ENCODE peak calls at places on chromosomes 2 and 18, in six cellular contexts. One of them, this sample, is unnamed.

GRCh38 chr2:11329759-11330158 is 14.7 kb downstream of the ROCK2 start:
- DNase-seq in uterus: no peak
- DNase-seq in left ventricle myocardium inferior: no peak
- DNase-seq in fibroblast of villous mesenchyme: peak
- DNase-seq in prostate gland: no peak
- DNase-seq in AG10803: peak
- DNase-seq in this sample: no peak

GRCh38 chr2:161170917-161171594 is 10.8 kb downstream of the TANK start:
- DNase-seq in AG10803: peak
- DNase-seq in fibroblast of villous mesenchyme: peak
- DNase-seq in prostate gland: no peak
- DNase-seq in uterus: no peak
- DNase-seq in left ventricle myocardium inferior: no peak
- DNase-seq in this sample: no peak

GRCh38 chr2:143263045-143263625 is 133.9 kb downstream of the ARHGAP15 start:
- DNase-seq in fibroblast of villous mesenchyme: no peak
- DNase-seq in prostate gland: no peak
- DNase-seq in uterus: no peak
- DNase-seq in AG10803: no peak
- DNase-seq in left ventricle myocardium inferior: no peak
- DNase-seq in this sample: no peak

GRCh38 chr2:19488009-19488691 is 129.7 kb upstream of the OSR1 start:
- DNase-seq in prostate gland: no peak
- DNase-seq in AG10803: peak
- DNase-seq in left ventricle myocardium inferior: no peak
- DNase-seq in uterus: no peak
- DNase-seq in fibroblast of villous mesenchyme: peak
- DNase-seq in this sample: no peak

GRCh38 chr2:167438206-167438605 is 549.9 kb downstream of the XIRP2 start:
- DNase-seq in AG10803: no peak
- DNase-seq in prostate gland: no peak
- DNase-seq in fibroblast of villous mesenchyme: peak
- DNase-seq in uterus: no peak
- DNase-seq in left ventricle myocardium inferior: no peak
- DNase-seq in this sample: no peak

GRCh38 chr2:157596992-157597681 is 31.5 kb downstream of the ACVR1C start:
- DNase-seq in AG10803: peak
- DNase-seq in uterus: no peak
- DNase-seq in fibroblast of villous mesenchyme: no peak
- DNase-seq in left ventricle myocardium inferior: peak
- DNase-seq in prostate gland: no peak
- DNase-seq in this sample: no peak

GRCh38 chr2:148899638-148900318 is 24.8 kb downstream of the KIF5C start:
- DNase-seq in left ventricle myocardium inferior: no peak
- DNase-seq in AG10803: no peak
- DNase-seq in fibroblast of villous mesenchyme: no peak
- DNase-seq in uterus: no peak
- DNase-seq in prostate gland: no peak
- DNase-seq in this sample: no peak

GRCh38 chr2:218959141-218959731 is at the start of gene CDK5R2:
- DNase-seq in left ventricle myocardium inferior: peak
- DNase-seq in fibroblast of villous mesenchyme: peak
- DNase-seq in prostate gland: peak
- DNase-seq in AG10803: peak
- DNase-seq in uterus: peak
- DNase-seq in this sample: no peak

GRCh38 chr18:36094431-36094830 is 27.1 kb upstream of the RPRD1A start:
- DNase-seq in fibroblast of villous mesenchyme: no peak
- DNase-seq in prostate gland: peak
- DNase-seq in AG10803: no peak
- DNase-seq in uterus: no peak
- DNase-seq in left ventricle myocardium inferior: no peak
- DNase-seq in this sample: no peak

GRCh38 chr18:48481092-48481491 is 57.7 kb upstream of the CTIF start:
- DNase-seq in AG10803: no peak
- DNase-seq in fibroblast of villous mesenchyme: no peak
- DNase-seq in uterus: no peak
- DNase-seq in prostate gland: no peak
- DNase-seq in left ventricle myocardium inferior: no peak
- DNase-seq in this sample: no peak

GRCh38 chr18:69162649-69163048 is 238.0 kb upstream of the DOK6 start:
- DNase-seq in AG10803: no peak
- DNase-seq in prostate gland: no peak
- DNase-seq in left ventricle myocardium inferior: no peak
- DNase-seq in fibroblast of villous mesenchyme: no peak
- DNase-seq in uterus: no peak
- DNase-seq in this sample: no peak

GRCh38 chr2:217127744-217128143 is 267.9 kb upstream of the TNP1 start:
- DNase-seq in uterus: no peak
- DNase-seq in AG10803: peak
- DNase-seq in left ventricle myocardium inferior: no peak
- DNase-seq in fibroblast of villous mesenchyme: no peak
- DNase-seq in prostate gland: no peak
- DNase-seq in this sample: no peak

GRCh38 chr18:45688834-45689233 is 35.1 kb upstream of the SLC14A1 start:
- DNase-seq in uterus: no peak
- DNase-seq in prostate gland: no peak
- DNase-seq in left ventricle myocardium inferior: no peak
- DNase-seq in AG10803: no peak
- DNase-seq in fibroblast of villous mesenchyme: no peak
- DNase-seq in this sample: no peak

GRCh38 chr18:10420561-10421352 is 33.7 kb upstream of the APCDD1 start:
- DNase-seq in prostate gland: no peak
- DNase-seq in fibroblast of villous mesenchyme: peak
- DNase-seq in left ventricle myocardium inferior: no peak
- DNase-seq in AG10803: peak
- DNase-seq in uterus: no peak
- DNase-seq in this sample: no peak

GRCh38 chr18:51196811-51197660 is 445 bp downstream of the MEX3C start:
- DNase-seq in left ventricle myocardium inferior: peak
- DNase-seq in AG10803: peak
- DNase-seq in uterus: peak
- DNase-seq in fibroblast of villous mesenchyme: peak
- DNase-seq in prostate gland: peak
- DNase-seq in this sample: peak

GRCh38 chr2:148901142-148901541 is 26.1 kb downstream of the KIF5C start:
- DNase-seq in uterus: no peak
- DNase-seq in AG10803: no peak
- DNase-seq in fibroblast of villous mesenchyme: no peak
- DNase-seq in left ventricle myocardium inferior: no peak
- DNase-seq in prostate gland: no peak
- DNase-seq in this sample: no peak

GRCh38 chr2:173271825-173272224 is 82.8 kb upstream of the CDCA7 start:
- DNase-seq in left ventricle myocardium inferior: no peak
- DNase-seq in prostate gland: no peak
- DNase-seq in uterus: no peak
- DNase-seq in AG10803: no peak
- DNase-seq in fibroblast of villous mesenchyme: no peak
- DNase-seq in this sample: no peak

GRCh38 chr2:96962567-96963203 is 23.7 kb downstream of the FAM178B start:
- DNase-seq in uterus: no peak
- DNase-seq in fibroblast of villous mesenchyme: no peak
- DNase-seq in AG10803: no peak
- DNase-seq in left ventricle myocardium inferior: no peak
- DNase-seq in prostate gland: no peak
- DNase-seq in this sample: no peak

GRCh38 chr2:84717302-84717701 is 163.6 kb downstream of the TRABD2A start:
- DNase-seq in prostate gland: no peak
- DNase-seq in left ventricle myocardium inferior: no peak
- DNase-seq in AG10803: no peak
- DNase-seq in uterus: no peak
- DNase-seq in fibroblast of villous mesenchyme: no peak
- DNase-seq in this sample: no peak

GRCh38 chr2:173706936-173707335 is 258.2 kb downstream of the SP3 start:
- DNase-seq in left ventricle myocardium inferior: no peak
- DNase-seq in fibroblast of villous mesenchyme: no peak
- DNase-seq in uterus: no peak
- DNase-seq in prostate gland: no peak
- DNase-seq in AG10803: no peak
- DNase-seq in this sample: no peak

GRCh38 chr2:109702250-109702985 is 88.3 kb downstream of the SOWAHC start:
- DNase-seq in fibroblast of villous mesenchyme: no peak
- DNase-seq in AG10803: peak
- DNase-seq in left ventricle myocardium inferior: no peak
- DNase-seq in prostate gland: no peak
- DNase-seq in uterus: no peak
- DNase-seq in this sample: no peak

GRCh38 chr18:32373995-32374394 is 96.7 kb downstream of the GAREM1 start:
- DNase-seq in AG10803: no peak
- DNase-seq in uterus: no peak
- DNase-seq in fibroblast of villous mesenchyme: peak
- DNase-seq in prostate gland: no peak
- DNase-seq in left ventricle myocardium inferior: no peak
- DNase-seq in this sample: no peak

GRCh38 chr18:32372047-32372380 is 98.7 kb downstream of the GAREM1 start:
- DNase-seq in uterus: no peak
- DNase-seq in left ventricle myocardium inferior: no peak
- DNase-seq in AG10803: no peak
- DNase-seq in prostate gland: no peak
- DNase-seq in fibroblast of villous mesenchyme: no peak
- DNase-seq in this sample: no peak

GRCh38 chr18:32373505-32373904 is 97.2 kb downstream of the GAREM1 start:
- DNase-seq in left ventricle myocardium inferior: no peak
- DNase-seq in prostate gland: no peak
- DNase-seq in uterus: no peak
- DNase-seq in fibroblast of villous mesenchyme: no peak
- DNase-seq in AG10803: no peak
- DNase-seq in this sample: no peak

GRCh38 chr18:32372381-32373061 is 98.2 kb downstream of the GAREM1 start:
- DNase-seq in uterus: no peak
- DNase-seq in AG10803: no peak
- DNase-seq in fibroblast of villous mesenchyme: no peak
- DNase-seq in left ventricle myocardium inferior: no peak
- DNase-seq in prostate gland: peak
- DNase-seq in this sample: peak

DNA sequence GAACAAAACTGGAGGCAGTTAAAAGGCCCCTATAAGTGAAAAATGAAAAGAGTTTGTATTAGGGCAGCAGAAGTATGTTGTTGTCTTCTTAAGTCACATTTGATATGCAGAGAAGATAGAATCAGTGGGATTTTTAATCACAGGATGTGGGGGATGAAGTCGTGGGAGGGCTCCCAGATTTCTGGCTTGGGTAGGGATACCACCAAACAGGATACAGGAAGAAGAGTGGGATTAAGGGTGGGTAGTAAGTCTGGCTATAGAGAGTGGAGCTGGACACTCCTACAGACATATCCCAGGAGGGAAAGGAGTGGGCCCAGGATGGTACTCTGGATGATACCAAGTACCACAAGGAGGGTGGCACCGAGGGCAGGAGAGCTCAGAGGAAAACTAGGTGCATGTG is 99.3 kb downstream of the GAREM1 start:
- DNase-seq in AG10803: no peak
- DNase-seq in fibroblast of villous mesenchyme: no peak
- DNase-seq in prostate gland: no peak
- DNase-seq in uterus: no peak
- DNase-seq in left ventricle myocardium inferior: no peak
- DNase-seq in this sample: no peak
- H3K4me3 ChIP-seq in AG10803: no peak
- H3K4me3 ChIP-seq in fibroblast of villous mesenchyme: no peak
- H3K4me3 ChIP-seq in prostate gland: no peak
- H3K4me3 ChIP-seq in uterus: no peak
- H3K4me3 ChIP-seq in left ventricle myocardium inferior: no peak
- H3K4me3 ChIP-seq in this sample: no peak

DNA sequence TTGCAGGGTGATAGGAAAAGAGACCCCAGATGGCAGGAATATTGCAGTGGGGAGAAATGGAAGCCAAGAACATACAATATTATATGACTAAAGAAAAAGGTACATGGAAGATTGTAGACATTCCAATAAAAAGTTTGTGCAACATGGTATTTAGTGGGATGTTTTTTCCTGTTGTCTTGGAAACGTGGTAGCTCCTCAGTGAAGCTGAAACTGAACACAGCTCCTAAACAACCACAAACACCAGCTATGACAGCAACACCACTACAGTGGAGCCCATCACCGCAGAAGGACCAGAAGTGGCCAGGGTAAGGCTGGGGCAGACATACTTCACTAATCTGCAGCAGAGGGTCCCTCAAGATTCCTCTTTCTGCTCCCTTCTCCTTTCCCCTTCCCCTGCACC is 246.8 kb downstream of the CDH20 start:
- DNase-seq in prostate gland: no peak
- DNase-seq in uterus: no peak
- DNase-seq in left ventricle myocardium inferior: no peak
- DNase-seq in fibroblast of villous mesenchyme: peak
- DNase-seq in AG10803: peak
- DNase-seq in this sample: no peak
- H3K4me3 ChIP-seq in prostate gland: no peak
- H3K4me3 ChIP-seq in uterus: no peak
- H3K4me3 ChIP-seq in left ventricle myocardium inferior: no peak
- H3K4me3 ChIP-seq in fibroblast of villous mesenchyme: no peak
- H3K4me3 ChIP-seq in AG10803: no peak
- H3K4me3 ChIP-seq in this sample: no peak

GRCh38 chr2:135059577-135059976 is 7.5 kb downstream of the RAB3GAP1 start:
- DNase-seq in fibroblast of villous mesenchyme: no peak
- DNase-seq in AG10803: no peak
- DNase-seq in left ventricle myocardium inferior: no peak
- DNase-seq in prostate gland: no peak
- DNase-seq in uterus: no peak
- DNase-seq in this sample: no peak

GRCh38 chr2:135052042-135052876 is at the start of gene RAB3GAP1:
- DNase-seq in uterus: peak
- DNase-seq in prostate gland: peak
- DNase-seq in fibroblast of villous mesenchyme: peak
- DNase-seq in AG10803: peak
- DNase-seq in left ventricle myocardium inferior: peak
- DNase-seq in this sample: peak

GRCh38 chr2:135052997-135053474 is 944 bp downstream of the RAB3GAP1 start:
- DNase-seq in uterus: no peak
- DNase-seq in fibroblast of villous mesenchyme: peak
- DNase-seq in prostate gland: no peak
- DNase-seq in AG10803: peak
- DNase-seq in left ventricle myocardium inferior: no peak
- DNase-seq in this sample: no peak

GRCh38 chr2:135056790-135057189 is 4.7 kb downstream of the RAB3GAP1 start:
- DNase-seq in left ventricle myocardium inferior: no peak
- DNase-seq in prostate gland: no peak
- DNase-seq in AG10803: peak
- DNase-seq in uterus: no peak
- DNase-seq in fibroblast of villous mesenchyme: peak
- DNase-seq in this sample: no peak

GRCh38 chr2:135055182-135055786 is 3.2 kb downstream of the RAB3GAP1 start:
- DNase-seq in AG10803: peak
- DNase-seq in left ventricle myocardium inferior: no peak
- DNase-seq in prostate gland: no peak
- DNase-seq in uterus: no peak
- DNase-seq in fibroblast of villous mesenchyme: peak
- DNase-seq in this sample: no peak
- H3K4me3 ChIP-seq in AG10803: peak
- H3K4me3 ChIP-seq in left ventricle myocardium inferior: peak
- H3K4me3 ChIP-seq in prostate gland: no peak
- H3K4me3 ChIP-seq in uterus: no peak
- H3K4me3 ChIP-seq in fibroblast of villous mesenchyme: no peak
- H3K4me3 ChIP-seq in this sample: no peak

DNA sequence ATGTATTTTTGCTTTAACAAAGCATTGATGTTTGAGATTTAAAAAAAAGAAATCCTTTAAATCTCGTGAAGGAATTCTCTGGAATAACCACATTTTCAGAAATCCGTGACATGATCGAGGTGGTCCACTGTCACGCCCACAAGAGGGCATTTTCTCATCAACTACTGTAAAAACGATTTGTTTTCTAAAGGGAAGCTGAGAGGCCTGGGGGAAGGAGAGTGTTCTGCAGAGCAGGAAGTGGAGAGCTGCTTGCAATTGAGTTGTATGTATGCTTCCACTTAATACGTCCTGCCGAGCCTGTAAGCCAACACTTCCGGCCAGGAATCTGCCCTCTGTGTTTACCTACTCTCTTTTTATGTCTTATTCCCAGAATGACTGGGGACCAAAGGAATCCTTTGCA is 19.4 kb downstream of the KLHL29 start:
- DNase-seq in left ventricle myocardium inferior: no peak
- DNase-seq in AG10803: peak
- DNase-seq in uterus: no peak
- DNase-seq in prostate gland: peak
- DNase-seq in fibroblast of villous mesenchyme: peak
- DNase-seq in this sample: no peak
- H3K4me3 ChIP-seq in left ventricle myocardium inferior: peak
- H3K4me3 ChIP-seq in AG10803: no peak
- H3K4me3 ChIP-seq in uterus: no peak
- H3K4me3 ChIP-seq in prostate gland: no peak
- H3K4me3 ChIP-seq in fibroblast of villous mesenchyme: no peak
- H3K4me3 ChIP-seq in this sample: no peak

This sample was measured in lower leg skin.